ENCODE peak calls at places on chromosome 11, in ten cellular contexts. T, G, C, I, Q, V, O, E, A and W are unnamed samples.

GRCh38 chr11:57438345-57439280 is 11.7 kb upstream of the SLC43A3 start:
- DNase-seq in O (no peak), T (no peak), V (no peak), G (no peak), I (no peak), Q (no peak), C (no peak), A (no peak), E (no peak), W (no peak)

GRCh38 chr11:38538866-38539651 is 1941.0 kb upstream of the RAG2 start:
- DNase-seq in G (no peak), A (no peak), O (no peak), E (no peak), C (no peak), T (no peak), I (no peak), Q (no peak), V (no peak), W (no peak)

GRCh38 chr11:385594-386351 is 8.2 kb upstream of the PKP3 start:
- DNase-seq in A (no peak), I (no peak), O (no peak), E (no peak), G (no peak), C (no peak), T (no peak), Q (no peak), V (no peak), W (no peak)

GRCh38 chr11:12724301-12725046 is 50.3 kb downstream of the TEAD1 start:
- DNase-seq in E (no peak), C (peak), O (peak), G (peak), T (no peak), I (peak), Q (peak), V (peak), A (peak), W (peak)

GRCh38 chr11:68632802-68633201 is 51.5 kb upstream of the GAL start:
- DNase-seq in G (peak), C (peak), Q (peak), A (no peak), V (peak), E (no peak), T (peak), I (peak), O (peak), W (no peak)

GRCh38 chr11:12287374-12288211 is 89.8 kb upstream of the PARVA start:
- DNase-seq in G (peak), O (peak), I (peak), C (peak), V (peak), T (no peak), A (peak), E (no peak), Q (peak), W (no peak)

GRCh38 chr11:79333381-79333780 is 107.4 kb downstream of the TENM4 start:
- DNase-seq in E (no peak), V (no peak), O (no peak), A (no peak), G (no peak), I (no peak), C (no peak), T (no peak), Q (no peak), W (no peak)

GRCh38 chr11:72233056-72233772 is 8.6 kb downstream of the INPPL1 start:
- DNase-seq in G (no peak), E (no peak), T (no peak), O (no peak), A (no peak), I (peak), V (no peak), Q (no peak), C (no peak), W (no peak)

GRCh38 chr11:116835791-116836647 is 1.4 kb downstream of the APOA1 start:
- DNase-seq in O (peak), G (peak), E (peak), Q (peak), V (peak), A (peak), C (peak), I (peak), T (peak), W (no peak)

GRCh38 chr11:115219378-115219777 is 284.8 kb downstream of the CADM1 start:
- DNase-seq in O (no peak), E (no peak), V (no peak), I (no peak), C (no peak), Q (no peak), G (no peak), A (no peak), T (no peak), W (no peak)

GRCh38 chr11:88293931-88294330 is 43.6 kb downstream of the CTSC start:
- DNase-seq in C (no peak), Q (peak), T (no peak), G (no peak), E (no peak), V (no peak), I (no peak), A (peak), O (peak), W (no peak)

GRCh38 chr11:44017443-44018126 is 30.2 kb upstream of the ACCSL start:
- DNase-seq in G (no peak), I (peak), O (no peak), C (no peak), A (peak), T (no peak), V (no peak), Q (no peak), E (no peak), W (no peak)

GRCh38 chr11:12086271-12087074 is 23.9 kb upstream of the MICAL2 start:
- DNase-seq in T (no peak), E (no peak), V (peak), C (peak), A (peak), I (peak), Q (peak), G (peak), O (peak), W (no peak)

GRCh38 chr11:133137270-133137669 is 395.0 kb downstream of the OPCML start:
- DNase-seq in G (no peak), A (no peak), T (no peak), I (no peak), E (no peak), Q (no peak), O (no peak), C (no peak), V (no peak), W (no peak)

GRCh38 chr11:57417056-57417455 is 9.9 kb downstream of the SLC43A3 start:
- DNase-seq in Q (peak), I (no peak), A (peak), G (no peak), C (no peak), O (no peak), V (no peak), T (no peak), E (no peak), W (no peak)

GRCh38 chr11:8989411-8989810 is 14.4 kb downstream of the NRIP3 start:
- DNase-seq in Q (peak), O (peak), V (no peak), I (no peak), C (no peak), A (no peak), G (no peak), T (no peak), E (no peak), W (no peak)

GRCh38 chr11:67120881-67121710 is 2.0 kb downstream of the KDM2A start:
- DNase-seq in I (peak), V (no peak), T (peak), C (peak), A (peak), O (peak), G (no peak), Q (no peak), E (no peak), W (no peak)

GRCh38 chr11:69122642-69123431 is 32.9 kb upstream of the SMIM38 start:
- DNase-seq in A (peak), O (peak), C (peak), V (no peak), Q (peak), T (peak), I (no peak), E (no peak), G (peak), W (no peak)

GRCh38 chr11:1178906-1179305 is 21.2 kb downstream of the MUC5AC start:
- DNase-seq in I (no peak), G (no peak), Q (no peak), T (no peak), A (no peak), O (no peak), C (no peak), E (no peak), V (no peak), W (no peak)

GRCh38 chr11:75398906-75399305 is 412 bp upstream of the RPS3 start:
- DNase-seq in I (no peak), V (no peak), T (no peak), A (no peak), Q (no peak), E (no peak), C (no peak), G (no peak), O (no peak), W (no peak)

GRCh38 chr11:107184936-107185335 is 166.7 kb upstream of the GUCY1A2 start:
- DNase-seq in O (no peak), G (no peak), Q (no peak), C (no peak), T (no peak), E (no peak), A (no peak), V (no peak), I (no peak), W (no peak)

GRCh38 chr11:45859661-45860140 is 12.4 kb downstream of the CRY2 start:
- DNase-seq in C (peak), O (peak), T (no peak), Q (peak), I (peak), E (no peak), A (peak), V (peak), G (no peak), W (no peak)

GRCh38 chr11:87187930-87188329 is 150.2 kb downstream of the TMEM135 start:
- DNase-seq in C (no peak), V (no peak), Q (no peak), I (no peak), T (no peak), O (no peak), E (no peak), G (no peak), A (no peak), W (no peak)

GRCh38 chr11:106012744-106013143 is 9.3 kb downstream of the MSANTD4 start:
- DNase-seq in C (no peak), A (no peak), T (no peak), O (peak), E (no peak), Q (peak), I (no peak), G (no peak), V (peak), W (no peak)

GRCh38 chr11:2816941-2817421 is 68.6 kb downstream of the CDKN1C start:
- DNase-seq in V (peak), G (no peak), I (no peak), O (peak), E (no peak), T (no peak), C (peak), A (no peak), Q (peak), W (no peak)

GRCh38 chr11:64448599-64449380 is 89.8 kb downstream of the RPS6KA4 start:
- DNase-seq in G (peak), T (peak), Q (peak), I (peak), E (peak), V (no peak), O (peak), C (peak), A (peak), W (peak)

GRCh38 chr11:116180806-116181600 is 591.8 kb downstream of the BUD13 start:
- DNase-seq in V (no peak), O (no peak), T (no peak), G (no peak), E (no peak), C (no peak), I (peak), A (no peak), Q (no peak), W (no peak)